ENCODE peak calls at places on chromosomes 1 and 21, in nine cellular contexts. Q is activated effector memory CD4-positive, alpha-beta T cell treated with anti-CD3 and anti-CD28 coated beads, Interleukin-2, amount 50 U/mL, for 16 hours; S is stromal cell of bone marrow; B is CD8-positive, alpha-beta memory T cell; M is T-helper 1 cell; E is T follicular helper cell; A is AG08396; H is GM04503; K is NCI-H748 treated with DMSO at 0.1 percent for 48 hours. J is an unnamed sample.

GRCh38 chr1:220877348-220878095 is 1.7 kb upstream of the HLX start:
- DNase-seq in Q (no peak), S (no peak), B (no peak), M (no peak), E (no peak), A (no peak), H (no peak), K (no peak), J (no peak)

GRCh38 chr1:182786223-182787001 is 3.2 kb upstream of the NPL start:
- DNase-seq in Q (peak), S (peak), B (peak), M (peak), E (peak), A (peak), H (no peak), K (peak), J (peak)

GRCh38 chr1:101165944-101166343 is 70.9 kb upstream of the S1PR1 start:
- DNase-seq in Q (no peak), S (no peak), B (no peak), M (no peak), E (no peak), A (no peak), H (no peak), K (no peak), J (no peak)

GRCh38 chr1:34199927-34200326 is 23.2 kb downstream of the C1orf94 start:
- DNase-seq in Q (no peak), S (peak), B (no peak), M (no peak), E (no peak), A (peak), H (peak), K (no peak), J (peak)

GRCh38 chr21:45072166-45072962 is 2.0 kb upstream of the ADARB1 start:
- DNase-seq in Q (peak), S (no peak), B (no peak), M (no peak), E (no peak), A (no peak), H (no peak), K (no peak), J (no peak)

GRCh38 chr1:184152502-184152901 is 101.0 kb downstream of the TSEN15 start:
- DNase-seq in Q (no peak), S (no peak), B (no peak), M (no peak), E (no peak), A (peak), H (no peak), K (no peak), J (no peak)

GRCh38 chr1:190679444-190679843 is 201.8 kb upstream of the BRINP3 start:
- DNase-seq in Q (no peak), S (no peak), B (no peak), M (no peak), E (no peak), A (no peak), H (no peak), K (peak), J (no peak)

GRCh38 chr1:215263636-215264035 is 181.1 kb downstream of the KCNK2 start:
- DNase-seq in Q (no peak), S (no peak), B (no peak), M (no peak), E (no peak), A (no peak), H (no peak), K (no peak), J (no peak)

GRCh38 chr1:5444365-5444890 is 547.8 kb downstream of the NPHP4 start:
- DNase-seq in Q (no peak), S (no peak), B (no peak), M (no peak), E (no peak), A (no peak), H (no peak), K (no peak), J (no peak)

GRCh38 chr1:34406377-34406776 is 229.7 kb downstream of the C1orf94 start:
- DNase-seq in Q (no peak), S (no peak), B (no peak), M (no peak), E (no peak), A (no peak), H (no peak), K (no peak), J (no peak)

GRCh38 chr1:16015960-16016901 is 1.6 kb downstream of the HSPB7 start:
- DNase-seq in Q (no peak), S (no peak), B (no peak), M (no peak), E (no peak), A (no peak), H (no peak), K (no peak), J (no peak)

GRCh38 chr1:58768971-58769808 is 14.7 kb downstream of the JUN start:
- DNase-seq in Q (peak), S (no peak), B (peak), M (no peak), E (no peak), A (peak), H (no peak), K (peak), J (no peak)

GRCh38 chr1:40701684-40702083 is 10.2 kb downstream of the NFYC start:
- DNase-seq in Q (no peak), S (no peak), B (no peak), M (no peak), E (no peak), A (no peak), H (no peak), K (no peak), J (no peak)

GRCh38 chr1:225523214-225523613 is 95.4 kb upstream of the LBR start:
- DNase-seq in Q (no peak), S (no peak), B (no peak), M (no peak), E (no peak), A (no peak), H (no peak), K (no peak), J (no peak)

GRCh38 chr1:32186077-32186476 is 6.6 kb downstream of the TXLNA start:
- DNase-seq in Q (no peak), S (no peak), B (no peak), M (peak), E (no peak), A (no peak), H (no peak), K (no peak), J (no peak)

GRCh38 chr1:58932820-58933598 is 149.2 kb upstream of the JUN start:
- DNase-seq in Q (no peak), S (peak), B (no peak), M (peak), E (no peak), A (peak), H (peak), K (peak), J (peak)

GRCh38 chr1:3735027-3735682 is 17.1 kb upstream of the CCDC27 start:
- DNase-seq in Q (no peak), S (no peak), B (no peak), M (no peak), E (no peak), A (no peak), H (no peak), K (no peak), J (no peak)

GRCh38 chr1:29258974-29259801 is 22.9 kb downstream of the PTPRU start:
- DNase-seq in Q (no peak), S (no peak), B (no peak), M (no peak), E (no peak), A (no peak), H (no peak), K (no peak), J (no peak)

GRCh38 chr1:153344718-153345025 is 4.0 kb downstream of the PGLYRP4 start:
- DNase-seq in Q (no peak), S (no peak), B (no peak), M (no peak), E (no peak), A (no peak), H (no peak), K (no peak), J (no peak)

GRCh38 chr21:41653944-41654625 is 112.8 kb downstream of the RIPK4 start:
- DNase-seq in Q (no peak), S (no peak), B (no peak), M (no peak), E (no peak), A (peak), H (peak), K (no peak), J (no peak)

GRCh38 chr21:42350899-42351543 is at the start of gene TFF2:
- DNase-seq in Q (peak), S (no peak), B (no peak), M (no peak), E (no peak), A (no peak), H (no peak), K (no peak), J (no peak)

GRCh38 chr1:99599678-99600175 is 46.2 kb upstream of the PALMD start:
- DNase-seq in Q (no peak), S (peak), B (no peak), M (no peak), E (no peak), A (peak), H (peak), K (no peak), J (peak)

GRCh38 chr1:53592521-53592982 is 133.4 kb downstream of the DMRTB1 start:
- DNase-seq in Q (peak), S (no peak), B (no peak), M (no peak), E (no peak), A (peak), H (peak), K (no peak), J (no peak)

GRCh38 chr1:89842547-89843278 is 21.9 kb downstream of the LRRC8D start:
- DNase-seq in Q (no peak), S (no peak), B (no peak), M (no peak), E (no peak), A (peak), H (no peak), K (no peak), J (no peak)

GRCh38 chr1:157105988-157106812 is 6.6 kb upstream of the ETV3L start:
- DNase-seq in Q (peak), S (peak), B (no peak), M (peak), E (no peak), A (peak), H (peak), K (no peak), J (peak)

GRCh38 chr21:27569091-27569490 is 602.2 kb upstream of the ADAMTS5 start:
- DNase-seq in Q (no peak), S (no peak), B (no peak), M (no peak), E (no peak), A (no peak), H (no peak), K (no peak), J (no peak)

GRCh38 chr1:93669369-93669768 is 12.3 kb downstream of the BCAR3 start:
- DNase-seq in Q (no peak), S (no peak), B (no peak), M (no peak), E (no peak), A (no peak), H (no peak), K (no peak), J (no peak)

GRCh38 chr21:29232601-29233541 is 65.9 kb upstream of the BACH1 start:
- DNase-seq in Q (no peak), S (peak), B (no peak), M (no peak), E (no peak), A (no peak), H (peak), K (no peak), J (peak)

GRCh38 chr1:55280731-55281130 is 65.6 kb upstream of the USP24 start:
- DNase-seq in Q (no peak), S (no peak), B (no peak), M (no peak), E (no peak), A (no peak), H (no peak), K (no peak), J (no peak)

GRCh38 chr1:65817891-65818290 is 25.2 kb downstream of the PDE4B start:
- DNase-seq in Q (no peak), S (no peak), B (no peak), M (no peak), E (no peak), A (no peak), H (no peak), K (no peak), J (no peak)